ENCODE peak calls at places on chromosomes 16 and 17, in four cellular contexts. O is HFFc6, X is left colon, R is HEK293T. F is an unnamed sample.

GRCh38 chr16:9090101-9090959 is 1.1 kb upstream of the HAPSTR1 start:
- DNase-seq in O (no peak), X (peak), R (peak), F (peak)

GRCh38 chr17:1710807-1711553 is 803 bp upstream of the TLCD2 start:
- DNase-seq in O (no peak), X (no peak), R (no peak), F (peak)

GRCh38 chr17:49696233-49696761 is 11.5 kb downstream of the SLC35B1 start:
- DNase-seq in O (no peak), X (no peak), R (no peak), F (no peak)

GRCh38 chr16:55949518-55949917 is 74.3 kb upstream of the CES5A start:
- DNase-seq in O (peak), X (no peak), R (no peak), F (no peak)

GRCh38 chr17:66906321-66907278 is 57.9 kb upstream of the CACNG4 start:
- DNase-seq in O (peak), X (peak), R (peak), F (peak)

GRCh38 chr17:59707971-59708425 is 544 bp downstream of the VMP1 start:
- DNase-seq in O (no peak), X (no peak), R (peak), F (no peak)

GRCh38 chr17:14214271-14214670 is 22.4 kb downstream of the CDRT15 start:
- DNase-seq in O (peak), X (no peak), R (no peak), F (no peak)

GRCh38 chr17:18362509-18363020 is 785 bp downstream of the SHMT1 start:
- DNase-seq in O (no peak), X (peak), R (peak), F (peak)

GRCh38 chr16:4676826-4677225 is 16.5 kb upstream of the NUDT16L1 start:
- DNase-seq in O (no peak), X (no peak), R (no peak), F (no peak)

GRCh38 chr17:80619535-80620235 is 75.0 kb downstream of the RPTOR start:
- DNase-seq in O (no peak), X (no peak), R (no peak), F (no peak)

GRCh38 chr16:17723735-17724134 is 253.0 kb upstream of the XYLT1 start:
- DNase-seq in O (no peak), X (no peak), R (no peak), F (no peak)

GRCh38 chr16:30457743-30458560 is 12.3 kb upstream of the SEPHS2 start:
- DNase-seq in O (no peak), X (no peak), R (no peak), F (no peak)

GRCh38 chr16:78816499-78817441 is 717.3 kb downstream of the WWOX start:
- DNase-seq in O (no peak), X (no peak), R (no peak), F (no peak)

GRCh38 chr16:22677024-22677830 is 136.7 kb upstream of the HS3ST2 start:
- DNase-seq in O (no peak), X (no peak), R (no peak), F (no peak)

GRCh38 chr17:81869221-81870154 is 1.6 kb downstream of the ARHGDIA start:
- DNase-seq in O (no peak), X (no peak), R (peak), F (peak)

GRCh38 chr16:58054289-58054688 is 28.7 kb downstream of the MMP15 start:
- DNase-seq in O (no peak), X (no peak), R (no peak), F (no peak)

GRCh38 chr16:88649924-88650748 is 717 bp downstream of the CYBA start:
- DNase-seq in O (no peak), X (peak), R (no peak), F (peak)

GRCh38 chr16:24013733-24014645 is 178.2 kb downstream of the PRKCB start:
- DNase-seq in O (no peak), X (peak), R (no peak), F (no peak)

GRCh38 chr17:50196826-50197225 is 4.6 kb downstream of the COL1A1 start:
- DNase-seq in O (peak), X (no peak), R (no peak), F (no peak)

F was measured in H7.